ENCODE peak calls at places on chromosome 1, in eight cellular contexts. C is T-cell; B is NCI-H748 treated with DMSO at 0.1 percent for 48 hours; T is Kasumi-1; A is CD4-positive, CD25-positive, alpha-beta regulatory T cell; Q is NCI-H2029 treated with DMSO at 0.1 percent for 48 hours; Y is progenitor cell of endocrine pancreas; D is T follicular helper cell. V is an unnamed sample.

GRCh38 chr1:172338295-172338735 is 82.2 kb upstream of the C1orf105 start:
- DNase-seq in C (no peak), B (no peak), T (no peak), A (no peak), Q (no peak), Y (no peak), D (no peak), V (no peak)

GRCh38 chr1:29687166-29687565 is 450.8 kb downstream of the PTPRU start:
- DNase-seq in C (no peak), B (no peak), T (no peak), A (no peak), Q (no peak), Y (no peak), D (no peak), V (no peak)

GRCh38 chr1:216722841-216723240 is 388 bp downstream of the ESRRG start:
- DNase-seq in C (no peak), B (peak; percentile 33), T (no peak), A (no peak), Q (no peak), Y (no peak), D (no peak), V (no peak)

GRCh38 chr1:211828584-211829342 is 1.8 kb downstream of the LPGAT1 start:
- DNase-seq in C (no peak), B (peak; percentile 14), T (no peak), A (no peak), Q (no peak), Y (no peak), D (no peak), V (no peak)

GRCh38 chr1:228085287-228085926 is 2.9 kb downstream of the ARF1 start:
- DNase-seq in C (no peak), B (no peak), T (peak; percentile 17), A (no peak), Q (no peak), Y (no peak), D (no peak), V (no peak)

GRCh38 chr1:220691039-220691684 is 999 bp downstream of the C1orf115 start:
- DNase-seq in C (no peak), B (peak; percentile 20), T (no peak), A (no peak), Q (no peak), Y (no peak), D (no peak), V (no peak)

GRCh38 chr1:77831976-77832695 is 52.7 kb downstream of the MIGA1 start:
- DNase-seq in C (no peak), B (no peak), T (no peak), A (no peak), Q (no peak), Y (no peak), D (no peak), V (no peak)

GRCh38 chr1:150798509-150798908 is 9.6 kb downstream of the CTSK start:
- DNase-seq in C (no peak), B (peak; percentile 95), T (no peak), A (no peak), Q (peak; percentile 72), Y (no peak), D (no peak), V (no peak)